ENCODE peak calls at places on chromosomes 12 and 14, in ten cellular contexts. V is colonic mucosa; Z is OCI-LY7; G is pancreas; K is left ventricle myocardium inferior; F is tibial artery; M is ovary; H is CD8-positive, alpha-beta T cell; D is cardiac muscle cell; Y is uterus. L is an unnamed sample. For H3K9me3, the result is how much of the 10 kb centered on the place peaks cover.

GRCh38 chr12:74412607-74413230 is 124.9 kb upstream of the ATXN7L3B start:
- DNase-seq in V (no peak), D (peak), F (no peak), Y (no peak), G (no peak), K (no peak), H (no peak), Z (peak), M (no peak), L (no peak)

GRCh38 chr14:88470542-88471440 is 84.0 kb downstream of the PTPN21 start:
- DNase-seq in M (no peak), G (no peak), V (no peak), Z (no peak), K (no peak), D (peak), H (no peak), Y (no peak), F (no peak), L (no peak)

GRCh38 chr12:5904969-5905368 is 40.1 kb downstream of the ANO2 start:
- DNase-seq in Y (no peak), V (no peak), H (no peak), G (no peak), Z (no peak), K (no peak), D (no peak), F (no peak), M (no peak), L (no peak)

GRCh38 chr14:105313381-105314286 is 914 bp upstream of the PACS2 start:
- DNase-seq in D (peak), M (peak), Y (peak), G (no peak), Z (peak), H (no peak), K (no peak), F (peak), V (peak), L (no peak)

GRCh38 chr12:42090899-42091298 is 53.8 kb downstream of the GXYLT1 start:
- DNase-seq in M (no peak), K (no peak), G (no peak), Y (no peak), H (no peak), Z (no peak), D (peak), V (no peak), F (no peak), L (no peak)

GRCh38 chr14:102777711-102778615 is 714 bp downstream of the TRAF3 start:
- DNase-seq in K (peak), V (no peak), F (no peak), Z (peak), Y (peak), D (peak), M (peak), H (no peak), G (peak), L (no peak)

GRCh38 chr14:98894600-98894999 is 377.4 kb downstream of the BCL11B start:
- DNase-seq in D (peak), Z (no peak), Y (no peak), H (no peak), V (no peak), M (no peak), K (no peak), F (no peak), G (peak), L (no peak)

GRCh38 chr12:57765698-57766463 is 997 bp downstream of the CYP27B1 start:
- DNase-seq in H (no peak), Z (no peak), M (no peak), F (no peak), Y (no peak), V (no peak), D (no peak), G (peak), K (no peak), L (no peak)

GRCh38 chr12:120109570-120110267 is 6.8 kb downstream of the RAB35 start:
- DNase-seq in H (no peak), V (no peak), K (no peak), Y (no peak), F (no peak), Z (no peak), D (no peak), M (no peak), G (no peak), L (no peak)

GRCh38 chr14:65940056-65940735 is 527.7 kb downstream of the FUT8 start:
- DNase-seq in V (no peak), G (no peak), H (no peak), Y (no peak), K (no peak), D (no peak), F (no peak), Z (peak), M (no peak), L (no peak)

GRCh38 chr14:104369208-104369607 is 210.4 kb upstream of the C14orf180 start:
- DNase-seq in F (no peak), K (no peak), M (no peak), Z (no peak), G (no peak), D (no peak), Y (no peak), H (no peak), V (no peak), L (no peak)

GRCh38 chr14:101315802-101316296 is 245.4 kb upstream of the DIO3 start:
- DNase-seq in H (no peak), F (no peak), M (no peak), G (no peak), K (no peak), D (no peak), Z (no peak), Y (no peak), V (no peak), L (no peak)
- H3K9me3 ChIP-seq in H (under half), F (under half), M (under half), G (under half), K (under half), D (under half), Z (under half), Y (under half), V (under half), L (under half)

GRCh38 chr12:34107781-34108404 is 85.6 kb downstream of the ALG10 start:
- DNase-seq in M (no peak), K (no peak), D (no peak), F (no peak), Y (no peak), H (no peak), V (no peak), G (no peak), Z (no peak), L (no peak)

GRCh38 chr12:34108967-34109366 is 86.7 kb downstream of the ALG10 start:
- DNase-seq in Z (no peak), G (no peak), H (no peak), K (no peak), F (no peak), V (no peak), M (no peak), D (no peak), Y (no peak), L (no peak)

GRCh38 chr12:34107016-34107415 is 84.7 kb downstream of the ALG10 start:
- DNase-seq in K (no peak), G (no peak), Z (no peak), Y (no peak), V (no peak), M (no peak), H (no peak), F (no peak), D (no peak), L (no peak)

GRCh38 chr12:34109390-34109789 is 87.1 kb downstream of the ALG10 start:
- DNase-seq in G (no peak), D (no peak), K (no peak), M (no peak), F (no peak), V (no peak), H (no peak), Z (no peak), Y (no peak), L (no peak)

GRCh38 chr12:34108405-34108803 is 86.1 kb downstream of the ALG10 start:
- DNase-seq in D (no peak), Z (no peak), K (no peak), M (no peak), Y (no peak), V (no peak), H (no peak), G (no peak), F (no peak), L (no peak)
- H3K9me3 ChIP-seq in D (under half), Z (under half), K (under half), M (under half), Y (under half), V (under half), H (under half), G (under half), F (under half), L (under half)

DNA sequence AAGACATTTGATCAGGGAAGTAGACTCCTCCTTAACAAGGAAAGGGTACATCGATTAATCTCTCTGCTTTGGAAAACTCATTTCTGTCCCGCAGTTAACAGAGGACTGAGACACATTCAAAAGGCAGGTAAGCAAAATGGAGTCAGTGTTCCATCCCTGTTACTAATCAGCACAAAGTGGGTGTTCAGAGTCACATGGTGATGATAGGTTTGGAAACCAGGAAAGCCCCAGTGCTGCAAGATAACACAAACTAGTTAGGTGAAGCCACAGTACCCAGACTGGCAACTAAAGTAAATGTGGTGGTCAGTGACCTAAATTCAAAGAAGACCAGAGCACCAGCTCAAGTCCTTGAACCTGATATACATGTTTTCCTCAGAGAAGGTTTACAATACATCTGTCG is 1.8 kb downstream of the OR4K17 start:
- DNase-seq in V (no peak), G (no peak), Y (no peak), H (no peak), Z (no peak), D (no peak), F (no peak), M (no peak), K (no peak), L (no peak)
- H3K9me3 ChIP-seq in V (under half), G (under half), Y (under half), H (under half), Z (under half), D (under half), F (under half), M (under half), K (under half), L (under half)

GRCh38 chr12:110012137-110012536 is 12.9 kb downstream of the ANKRD13A start:
- DNase-seq in K (no peak), H (no peak), D (peak), V (no peak), G (no peak), F (no peak), Y (no peak), M (no peak), Z (peak), L (no peak)
- H3K9me3 ChIP-seq in K (under half), H (under half), D (under half), V (under half), G (under half), F (under half), Y (under half), M (under half), Z (under half), L (under half)

GRCh38 chr12:133130038-133130807 is at the start of the genes ZNF10 and ZNF891:
- DNase-seq in Z (peak), D (peak), M (peak), Y (peak), V (peak), H (peak), K (peak), G (peak), F (peak), L (peak)
- H3K9me3 ChIP-seq in Z (half or more), D (under half), M (under half), Y (half or more), V (under half), H (under half), K (half or more), G (under half), F (under half), L (half or more)

GRCh38 chr14:30129795-30130194 is 202.1 kb upstream of the PRKD1 start:
- DNase-seq in V (no peak), Y (no peak), Z (no peak), F (no peak), G (no peak), K (no peak), H (no peak), D (peak), M (no peak), L (no peak)
- H3K9me3 ChIP-seq in V (under half), Y (under half), Z (under half), F (under half), G (under half), K (under half), H (under half), D (under half), M (under half), L (under half)

GRCh38 chr12:130615906-130616305 is 100.2 kb downstream of the RIMBP2 start:
- DNase-seq in V (no peak), G (no peak), M (no peak), D (no peak), K (no peak), F (no peak), Y (no peak), Z (no peak), H (no peak), L (no peak)
- H3K9me3 ChIP-seq in V (under half), G (under half), M (under half), D (under half), K (under half), F (under half), Y (under half), Z (under half), H (under half), L (under half)